ENCODE peak calls at places on chromosomes 2 and 18, in six cellular contexts. H is neural progenitor cell, Q is NCI-H1105, B is HT-29, E is DMS153, W is smooth muscle cell of the brain vasculature. G is an unnamed sample.

GRCh38 chr2:110823165-110823564 is 90.8 kb downstream of the ACOXL start:
- DNase-seq in H (no peak), Q (no peak), B (no peak), E (no peak), W (no peak), G (no peak)

GRCh38 chr18:29892960-29893558 is 1149.5 kb downstream of the DSC3 start:
- DNase-seq in H (peak; percentile 16), Q (no peak), B (peak; percentile 3), E (no peak), W (no peak), G (no peak)

GRCh38 chr2:196314157-196314556 is 142.8 kb upstream of the STK17B start:
- DNase-seq in H (no peak), Q (no peak), B (no peak), E (no peak), W (no peak), G (no peak)

GRCh38 chr2:38095996-38096861 is 20.3 kb upstream of the CYP1B1 start:
- DNase-seq in H (peak; percentile 7), Q (no peak), B (peak; percentile 98), E (peak; percentile 86), W (no peak), G (no peak)

GRCh38 chr2:180625006-180625844 is 355.2 kb upstream of the UBE2E3 start:
- DNase-seq in H (no peak), Q (no peak), B (no peak), E (no peak), W (peak; percentile 24), G (no peak)

GRCh38 chr2:60148717-60149116 is 404.7 kb downstream of the BCL11A start:
- DNase-seq in H (no peak), Q (no peak), B (no peak), E (no peak), W (no peak), G (no peak)

GRCh38 chr2:189179607-189179979 is at the start of gene COL5A2:
- DNase-seq in H (peak; percentile 56), Q (no peak), B (no peak), E (no peak), W (peak; percentile 81), G (no peak)

GRCh38 chr2:42706836-42707235 is 57.1 kb downstream of the OXER1 start:
- DNase-seq in H (peak; percentile 35), Q (no peak), B (no peak), E (no peak), W (no peak), G (no peak)

GRCh38 chr2:9423922-9424272 is 443 bp downstream of the CPSF3 start:
- DNase-seq in H (no peak), Q (peak; percentile 30), B (peak; percentile 39), E (no peak), W (no peak), G (no peak)

GRCh38 chr2:46601328-46601963 is 122.1 kb downstream of the TMEM247 start:
- DNase-seq in H (no peak), Q (no peak), B (peak; percentile 28), E (no peak), W (no peak), G (no peak)

GRCh38 chr2:126658910-126659613 is 3.1 kb downstream of the GYPC start:
- DNase-seq in H (no peak), Q (no peak), B (no peak), E (no peak), W (no peak), G (peak; percentile 86)

GRCh38 chr2:217383620-217384019 is 523.8 kb upstream of the TNP1 start:
- DNase-seq in H (no peak), Q (no peak), B (no peak), E (no peak), W (no peak), G (no peak)

GRCh38 chr2:42973771-42974170 is 181.4 kb upstream of the HAAO start:
- DNase-seq in H (no peak), Q (no peak), B (no peak), E (no peak), W (no peak), G (no peak)

GRCh38 chr2:170812716-170813585 is 3.7 kb upstream of the GAD1 start:
- DNase-seq in H (peak; percentile 94), Q (peak; percentile 85), B (peak; percentile 86), E (peak; percentile 66), W (peak; percentile 87), G (no peak)

GRCh38 chr2:83585250-83585649 is 873.8 kb downstream of the SUCLG1 start:
- DNase-seq in H (no peak), Q (no peak), B (no peak), E (no peak), W (no peak), G (no peak)

GRCh38 chr2:9174771-9175441 is 31.7 kb upstream of the ASAP2 start:
- DNase-seq in H (no peak), Q (peak; percentile 3), B (peak; percentile 53), E (peak; percentile 60), W (no peak), G (peak; percentile 31)

GRCh38 chr2:86238354-86238753 is 39.1 kb downstream of the MRPL35 start:
- DNase-seq in H (no peak), Q (no peak), B (no peak), E (no peak), W (no peak), G (no peak)

GRCh38 chr18:48993586-48993985 is 42.8 kb upstream of the SMAD7 start:
- DNase-seq in H (no peak), Q (no peak), B (no peak), E (no peak), W (no peak), G (no peak)

GRCh38 chr2:194103941-194104655 is 1552.9 kb upstream of the SLC39A10 start:
- DNase-seq in H (no peak), Q (no peak), B (no peak), E (no peak), W (no peak), G (no peak)

GRCh38 chr2:45287040-45287439 is 277.8 kb upstream of the SIX2 start:
- DNase-seq in H (no peak), Q (no peak), B (no peak), E (no peak), W (no peak), G (no peak)

GRCh38 chr2:33598472-33599174 is 476 bp downstream of the FAM98A start:
- DNase-seq in H (peak; percentile 52), Q (no peak), B (peak; percentile 46), E (no peak), W (no peak), G (no peak)

GRCh38 chr18:13381907-13382682 is 163.5 kb downstream of the LDLRAD4 start:
- DNase-seq in H (no peak), Q (no peak), B (peak; percentile 88), E (peak; percentile 72), W (no peak), G (peak; percentile 40)

GRCh38 chr2:60745761-60746160 is 10.3 kb upstream of the PAPOLG start:
- DNase-seq in H (no peak), Q (no peak), B (no peak), E (no peak), W (no peak), G (no peak)

GRCh38 chr2:138922973-138923563 is 142.9 kb upstream of the NXPH2 start:
- DNase-seq in H (peak; percentile 26), Q (no peak), B (peak; percentile 41), E (peak; percentile 8), W (peak; percentile 10), G (no peak)

GRCh38 chr2:66683068-66683467 is 248.1 kb downstream of the MEIS1 start:
- DNase-seq in H (no peak), Q (no peak), B (no peak), E (no peak), W (no peak), G (no peak)

GRCh38 chr2:105403785-105404698 is 5.2 kb upstream of the FHL2 start:
- DNase-seq in H (no peak), Q (peak; percentile 54), B (peak; percentile 77), E (peak; percentile 57), W (no peak), G (no peak)

GRCh38 chr2:53129851-53130250 is 637.8 kb upstream of the CHAC2 start:
- DNase-seq in H (no peak), Q (no peak), B (peak; percentile 2), E (no peak), W (no peak), G (no peak)

GRCh38 chr18:3012306-3012919 is 531 bp downstream of the LPIN2 start:
- DNase-seq in H (no peak), Q (no peak), B (peak; percentile 26), E (no peak), W (no peak), G (peak; percentile 70)

GRCh38 chr18:70121842-70122241 is 83.6 kb downstream of the RTTN start:
- DNase-seq in H (no peak), Q (no peak), B (no peak), E (no peak), W (no peak), G (no peak)

GRCh38 chr2:42875880-42876279 is 83.5 kb upstream of the HAAO start:
- DNase-seq in H (no peak), Q (no peak), B (no peak), E (no peak), W (no peak), G (no peak)